ENCODE peak calls at places on chromosomes 2 and 18, in nine cellular contexts. One of them, this sample, is unnamed.

GRCh38 chr18:47526147-47526546 is 274.7 kb upstream of the SKOR2 start:
- DNase-seq in Panc1: no peak
- DNase-seq in colonic mucosa: no peak
- DNase-seq in IMR-90: no peak
- DNase-seq in dorsolateral prefrontal cortex: no peak
- DNase-seq in neural progenitor cell: no peak
- DNase-seq in fibroblast of lung: no peak
- DNase-seq in endodermal cell: no peak
- DNase-seq in astrocyte: no peak
- DNase-seq in this sample: no peak

GRCh38 chr2:48213646-48214045 is 307.3 kb upstream of the FBXO11 start:
- DNase-seq in endodermal cell: no peak
- DNase-seq in fibroblast of lung: no peak
- DNase-seq in astrocyte: no peak
- DNase-seq in neural progenitor cell: no peak
- DNase-seq in dorsolateral prefrontal cortex: no peak
- DNase-seq in Panc1: no peak
- DNase-seq in colonic mucosa: no peak
- DNase-seq in IMR-90: no peak
- DNase-seq in this sample: no peak

GRCh38 chr2:185738679-185739472 is at the start of gene FSIP2:
- DNase-seq in dorsolateral prefrontal cortex: peak
- DNase-seq in fibroblast of lung: peak
- DNase-seq in Panc1: no peak
- DNase-seq in IMR-90: peak
- DNase-seq in astrocyte: peak
- DNase-seq in neural progenitor cell: peak
- DNase-seq in endodermal cell: peak
- DNase-seq in colonic mucosa: peak
- DNase-seq in this sample: no peak

GRCh38 chr2:70553334-70553583 is 367 bp downstream of the TGFA start:
- DNase-seq in dorsolateral prefrontal cortex: no peak
- DNase-seq in endodermal cell: peak
- DNase-seq in neural progenitor cell: no peak
- DNase-seq in IMR-90: no peak
- DNase-seq in colonic mucosa: peak
- DNase-seq in fibroblast of lung: no peak
- DNase-seq in astrocyte: no peak
- DNase-seq in Panc1: no peak
- DNase-seq in this sample: peak

GRCh38 chr18:35517715-35518114 is 20.0 kb upstream of the INO80C start:
- DNase-seq in dorsolateral prefrontal cortex: no peak
- DNase-seq in colonic mucosa: no peak
- DNase-seq in neural progenitor cell: no peak
- DNase-seq in fibroblast of lung: no peak
- DNase-seq in Panc1: no peak
- DNase-seq in astrocyte: no peak
- DNase-seq in endodermal cell: no peak
- DNase-seq in IMR-90: no peak
- DNase-seq in this sample: no peak

GRCh38 chr2:45329045-45329677 is 281.9 kb downstream of the SRBD1 start:
- DNase-seq in fibroblast of lung: peak
- DNase-seq in IMR-90: peak
- DNase-seq in colonic mucosa: no peak
- DNase-seq in Panc1: no peak
- DNase-seq in endodermal cell: peak
- DNase-seq in dorsolateral prefrontal cortex: no peak
- DNase-seq in neural progenitor cell: peak
- DNase-seq in astrocyte: peak
- DNase-seq in this sample: no peak

GRCh38 chr2:151886235-151886634 is 58.0 kb upstream of the ARL5A start:
- DNase-seq in colonic mucosa: no peak
- DNase-seq in IMR-90: no peak
- DNase-seq in endodermal cell: no peak
- DNase-seq in astrocyte: no peak
- DNase-seq in neural progenitor cell: no peak
- DNase-seq in Panc1: no peak
- DNase-seq in fibroblast of lung: no peak
- DNase-seq in dorsolateral prefrontal cortex: no peak
- DNase-seq in this sample: no peak

GRCh38 chr18:70333757-70334156 is 44.9 kb downstream of the SOCS6 start:
- DNase-seq in Panc1: no peak
- DNase-seq in neural progenitor cell: no peak
- DNase-seq in endodermal cell: no peak
- DNase-seq in colonic mucosa: no peak
- DNase-seq in fibroblast of lung: peak
- DNase-seq in astrocyte: peak
- DNase-seq in dorsolateral prefrontal cortex: no peak
- DNase-seq in IMR-90: peak
- DNase-seq in this sample: no peak

GRCh38 chr18:50073319-50073718 is 121.6 kb downstream of the MYO5B start:
- DNase-seq in dorsolateral prefrontal cortex: no peak
- DNase-seq in neural progenitor cell: no peak
- DNase-seq in endodermal cell: no peak
- DNase-seq in IMR-90: no peak
- DNase-seq in colonic mucosa: no peak
- DNase-seq in astrocyte: no peak
- DNase-seq in fibroblast of lung: no peak
- DNase-seq in Panc1: no peak
- DNase-seq in this sample: no peak

GRCh38 chr2:236661064-236661761 is 91.6 kb downstream of the ACKR3 start:
- DNase-seq in IMR-90: peak
- DNase-seq in Panc1: no peak
- DNase-seq in dorsolateral prefrontal cortex: no peak
- DNase-seq in colonic mucosa: no peak
- DNase-seq in neural progenitor cell: peak
- DNase-seq in fibroblast of lung: peak
- DNase-seq in endodermal cell: peak
- DNase-seq in astrocyte: peak
- DNase-seq in this sample: no peak

GRCh38 chr2:232890896-232891601 is 21.0 kb downstream of the SNORC start:
- DNase-seq in fibroblast of lung: peak
- DNase-seq in dorsolateral prefrontal cortex: no peak
- DNase-seq in IMR-90: peak
- DNase-seq in endodermal cell: peak
- DNase-seq in neural progenitor cell: peak
- DNase-seq in Panc1: no peak
- DNase-seq in colonic mucosa: no peak
- DNase-seq in astrocyte: no peak
- DNase-seq in this sample: no peak

GRCh38 chr2:143635936-143636335 is 506.7 kb downstream of the ARHGAP15 start:
- DNase-seq in dorsolateral prefrontal cortex: no peak
- DNase-seq in Panc1: no peak
- DNase-seq in fibroblast of lung: no peak
- DNase-seq in endodermal cell: no peak
- DNase-seq in IMR-90: no peak
- DNase-seq in colonic mucosa: no peak
- DNase-seq in astrocyte: no peak
- DNase-seq in neural progenitor cell: no peak
- DNase-seq in this sample: no peak

DNA sequence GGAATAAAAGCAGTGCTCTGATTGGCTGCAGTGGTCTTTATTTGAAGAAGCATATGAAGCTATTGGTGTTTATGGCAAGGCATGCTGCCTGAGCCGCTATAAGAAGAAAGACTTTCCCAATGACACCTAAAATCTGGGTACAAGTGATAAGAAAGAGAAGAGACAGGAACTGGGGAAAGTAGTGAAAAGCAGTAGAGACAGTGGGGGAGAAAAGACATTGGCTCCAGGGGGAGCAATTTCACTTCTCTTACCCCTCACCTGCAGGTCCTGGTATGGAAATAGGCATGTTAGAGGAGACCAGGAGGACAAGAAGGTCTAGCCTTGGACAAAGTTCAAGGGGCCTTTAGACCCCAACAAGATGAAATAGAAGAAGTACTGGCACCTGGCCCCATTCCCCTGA is 47.1 kb downstream of the PLCL1 start:
- DNase-seq in neural progenitor cell: peak
- DNase-seq in colonic mucosa: no peak
- DNase-seq in astrocyte: no peak
- DNase-seq in endodermal cell: peak
- DNase-seq in Panc1: no peak
- DNase-seq in dorsolateral prefrontal cortex: no peak
- DNase-seq in IMR-90: peak
- DNase-seq in fibroblast of lung: no peak
- DNase-seq in this sample: no peak
- TF ChIP-seq CTCF in neural progenitor cell: peak
- TF ChIP-seq CTCF in colonic mucosa: no peak
- TF ChIP-seq CTCF in astrocyte: no peak
- TF ChIP-seq CTCF in endodermal cell: peak
- TF ChIP-seq CTCF in Panc1: peak
- TF ChIP-seq CTCF in dorsolateral prefrontal cortex: peak
- TF ChIP-seq CTCF in IMR-90: peak
- TF ChIP-seq CTCF in fibroblast of lung: no peak
- TF ChIP-seq CTCF in this sample: no peak

DNA sequence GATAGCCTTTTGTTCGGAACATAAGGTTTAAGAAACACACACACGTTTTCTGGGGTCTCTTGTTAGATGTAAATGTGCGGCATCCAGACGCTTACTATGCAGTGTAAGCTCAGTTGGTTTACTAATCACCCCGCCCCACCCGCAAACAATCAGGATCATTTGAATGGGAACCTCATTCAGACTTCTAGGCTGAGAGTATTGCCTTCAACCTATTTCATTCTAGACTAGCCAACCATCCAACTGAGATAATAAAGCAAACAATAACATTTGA is 1.3 kb upstream of the FIGN start:
- DNase-seq in fibroblast of lung: no peak
- DNase-seq in astrocyte: no peak
- DNase-seq in neural progenitor cell: no peak
- DNase-seq in Panc1: no peak
- DNase-seq in IMR-90: no peak
- DNase-seq in endodermal cell: no peak
- DNase-seq in colonic mucosa: no peak
- DNase-seq in dorsolateral prefrontal cortex: no peak
- DNase-seq in this sample: no peak
- H3K4me3 ChIP-seq in fibroblast of lung: no peak
- H3K4me3 ChIP-seq in astrocyte: peak
- H3K4me3 ChIP-seq in neural progenitor cell: peak
- H3K4me3 ChIP-seq in Panc1: peak
- H3K4me3 ChIP-seq in IMR-90: peak
- H3K4me3 ChIP-seq in endodermal cell: peak
- H3K4me3 ChIP-seq in colonic mucosa: no peak
- H3K4me3 ChIP-seq in dorsolateral prefrontal cortex: peak
- H3K4me3 ChIP-seq in this sample: no peak

GRCh38 chr2:9337901-9338300 is 85.4 kb downstream of the ITGB1BP1 start:
- DNase-seq in Panc1: no peak
- DNase-seq in endodermal cell: no peak
- DNase-seq in IMR-90: no peak
- DNase-seq in colonic mucosa: no peak
- DNase-seq in astrocyte: no peak
- DNase-seq in neural progenitor cell: no peak
- DNase-seq in fibroblast of lung: no peak
- DNase-seq in dorsolateral prefrontal cortex: no peak
- DNase-seq in this sample: no peak
- H3K27ac ChIP-seq in Panc1: no peak
- H3K27ac ChIP-seq in endodermal cell: no peak
- H3K27ac ChIP-seq in IMR-90: no peak
- H3K27ac ChIP-seq in colonic mucosa: no peak
- H3K27ac ChIP-seq in astrocyte: no peak
- H3K27ac ChIP-seq in neural progenitor cell: no peak
- H3K27ac ChIP-seq in fibroblast of lung: no peak
- H3K27ac ChIP-seq in dorsolateral prefrontal cortex: no peak
- H3K27ac ChIP-seq in this sample: no peak

GRCh38 chr2:169090133-169090820 is 20.9 kb downstream of the DHRS9 start:
- DNase-seq in fibroblast of lung: no peak
- DNase-seq in astrocyte: no peak
- DNase-seq in colonic mucosa: no peak
- DNase-seq in Panc1: no peak
- DNase-seq in dorsolateral prefrontal cortex: no peak
- DNase-seq in IMR-90: no peak
- DNase-seq in endodermal cell: no peak
- DNase-seq in neural progenitor cell: no peak
- DNase-seq in this sample: no peak

GRCh38 chr2:169091256-169091655 is 21.9 kb downstream of the DHRS9 start:
- DNase-seq in dorsolateral prefrontal cortex: no peak
- DNase-seq in astrocyte: no peak
- DNase-seq in fibroblast of lung: no peak
- DNase-seq in Panc1: no peak
- DNase-seq in colonic mucosa: no peak
- DNase-seq in neural progenitor cell: no peak
- DNase-seq in IMR-90: no peak
- DNase-seq in endodermal cell: no peak
- DNase-seq in this sample: no peak

GRCh38 chr2:169086893-169087467 is 17.6 kb downstream of the DHRS9 start:
- DNase-seq in Panc1: no peak
- DNase-seq in fibroblast of lung: peak
- DNase-seq in colonic mucosa: no peak
- DNase-seq in endodermal cell: no peak
- DNase-seq in dorsolateral prefrontal cortex: no peak
- DNase-seq in neural progenitor cell: no peak
- DNase-seq in IMR-90: no peak
- DNase-seq in astrocyte: peak
- DNase-seq in this sample: no peak

GRCh38 chr2:169089182-169089581 is 19.8 kb downstream of the DHRS9 start:
- DNase-seq in Panc1: no peak
- DNase-seq in astrocyte: no peak
- DNase-seq in endodermal cell: no peak
- DNase-seq in dorsolateral prefrontal cortex: no peak
- DNase-seq in colonic mucosa: no peak
- DNase-seq in neural progenitor cell: no peak
- DNase-seq in fibroblast of lung: no peak
- DNase-seq in IMR-90: no peak
- DNase-seq in this sample: no peak

GRCh38 chr2:169087757-169088379 is 18.5 kb downstream of the DHRS9 start:
- DNase-seq in astrocyte: no peak
- DNase-seq in colonic mucosa: no peak
- DNase-seq in fibroblast of lung: no peak
- DNase-seq in Panc1: no peak
- DNase-seq in IMR-90: no peak
- DNase-seq in dorsolateral prefrontal cortex: no peak
- DNase-seq in endodermal cell: peak
- DNase-seq in neural progenitor cell: no peak
- DNase-seq in this sample: no peak
- TF ChIP-seq CTCF in astrocyte: no peak
- TF ChIP-seq CTCF in colonic mucosa: no peak
- TF ChIP-seq CTCF in fibroblast of lung: no peak
- TF ChIP-seq CTCF in Panc1: no peak
- TF ChIP-seq CTCF in IMR-90: no peak
- TF ChIP-seq CTCF in dorsolateral prefrontal cortex: no peak
- TF ChIP-seq CTCF in endodermal cell: peak
- TF ChIP-seq CTCF in neural progenitor cell: peak
- TF ChIP-seq CTCF in this sample: no peak

GRCh38 chr2:42051168-42052125 is 3.6 kb downstream of the PKDCC start:
- DNase-seq in neural progenitor cell: peak
- DNase-seq in Panc1: no peak
- DNase-seq in dorsolateral prefrontal cortex: no peak
- DNase-seq in astrocyte: no peak
- DNase-seq in endodermal cell: no peak
- DNase-seq in IMR-90: no peak
- DNase-seq in colonic mucosa: peak
- DNase-seq in fibroblast of lung: no peak
- DNase-seq in this sample: no peak
- H3K4me3 ChIP-seq in neural progenitor cell: peak
- H3K4me3 ChIP-seq in Panc1: no peak
- H3K4me3 ChIP-seq in dorsolateral prefrontal cortex: peak
- H3K4me3 ChIP-seq in astrocyte: no peak
- H3K4me3 ChIP-seq in endodermal cell: peak
- H3K4me3 ChIP-seq in IMR-90: peak
- H3K4me3 ChIP-seq in colonic mucosa: no peak
- H3K4me3 ChIP-seq in fibroblast of lung: no peak
- H3K4me3 ChIP-seq in this sample: no peak

This sample was measured in CD8-positive, alpha-beta T cell.